ENCODE peak calls at places on chromosome 10, in seven cellular contexts. One of them, this sample, is unnamed.

GRCh38 chr10:98262571-98262970 is 5.4 kb downstream of the LOXL4 start:
- DNase-seq in WTC11: peak; percentile 66
- DNase-seq in neural progenitor cell: no peak
- DNase-seq in uterus: no peak
- DNase-seq in GM12865: peak; percentile 56
- DNase-seq in colonic mucosa: no peak
- DNase-seq in BE2C: peak; percentile 33
- DNase-seq in this sample: no peak

GRCh38 chr10:47331491-47331890 is 9.2 kb downstream of the GDF2 start:
- DNase-seq in neural progenitor cell: no peak
- DNase-seq in BE2C: no peak
- DNase-seq in uterus: no peak
- DNase-seq in WTC11: no peak
- DNase-seq in GM12865: no peak
- DNase-seq in colonic mucosa: no peak
- DNase-seq in this sample: no peak

GRCh38 chr10:101464518-101465085 is 110.6 kb downstream of the BTRC start:
- DNase-seq in neural progenitor cell: peak; percentile 47
- DNase-seq in BE2C: peak; percentile 10
- DNase-seq in GM12865: no peak
- DNase-seq in WTC11: no peak
- DNase-seq in uterus: no peak
- DNase-seq in colonic mucosa: no peak
- DNase-seq in this sample: no peak

GRCh38 chr10:55793024-55793423 is 568.0 kb downstream of the ZWINT start:
- DNase-seq in neural progenitor cell: no peak
- DNase-seq in GM12865: no peak
- DNase-seq in BE2C: no peak
- DNase-seq in WTC11: no peak
- DNase-seq in uterus: no peak
- DNase-seq in colonic mucosa: no peak
- DNase-seq in this sample: no peak

GRCh38 chr10:2851544-2851943 is 215.8 kb upstream of the PFKP start:
- DNase-seq in colonic mucosa: no peak
- DNase-seq in GM12865: no peak
- DNase-seq in WTC11: no peak
- DNase-seq in neural progenitor cell: no peak
- DNase-seq in uterus: no peak
- DNase-seq in BE2C: no peak
- DNase-seq in this sample: no peak

GRCh38 chr10:89389254-89389653 is 3.2 kb upstream of the IFIT1 start:
- DNase-seq in neural progenitor cell: peak; percentile 11
- DNase-seq in GM12865: peak; percentile 58
- DNase-seq in WTC11: no peak
- DNase-seq in uterus: no peak
- DNase-seq in BE2C: no peak
- DNase-seq in colonic mucosa: no peak
- DNase-seq in this sample: no peak

GRCh38 chr10:86900955-86901354 is 56.5 kb downstream of the MMRN2 start:
- DNase-seq in neural progenitor cell: no peak
- DNase-seq in WTC11: no peak
- DNase-seq in GM12865: no peak
- DNase-seq in colonic mucosa: peak; percentile 44
- DNase-seq in BE2C: no peak
- DNase-seq in uterus: peak; percentile 57
- DNase-seq in this sample: no peak

GRCh38 chr10:14025790-14026189 is 304.9 kb downstream of the FRMD4A start:
- DNase-seq in GM12865: no peak
- DNase-seq in WTC11: no peak
- DNase-seq in neural progenitor cell: no peak
- DNase-seq in colonic mucosa: no peak
- DNase-seq in uterus: no peak
- DNase-seq in BE2C: no peak
- DNase-seq in this sample: no peak

GRCh38 chr10:116654816-116655215 is 34.1 kb downstream of the PNLIPRP2 start:
- DNase-seq in uterus: no peak
- DNase-seq in neural progenitor cell: peak; percentile 32
- DNase-seq in WTC11: peak; percentile 32
- DNase-seq in GM12865: peak; percentile 7
- DNase-seq in colonic mucosa: no peak
- DNase-seq in BE2C: no peak
- DNase-seq in this sample: no peak

GRCh38 chr10:60351191-60351853 is 38.4 kb downstream of the ANK3 start:
- DNase-seq in BE2C: no peak
- DNase-seq in WTC11: no peak
- DNase-seq in colonic mucosa: no peak
- DNase-seq in GM12865: peak; percentile 75
- DNase-seq in neural progenitor cell: no peak
- DNase-seq in uterus: no peak
- DNase-seq in this sample: no peak

GRCh38 chr10:35232509-35232908 is 103.8 kb upstream of the CCNY start:
- DNase-seq in uterus: no peak
- DNase-seq in GM12865: no peak
- DNase-seq in BE2C: no peak
- DNase-seq in neural progenitor cell: no peak
- DNase-seq in WTC11: no peak
- DNase-seq in colonic mucosa: no peak
- DNase-seq in this sample: no peak

GRCh38 chr10:112221545-112221944 is 38.0 kb upstream of the GPAM start:
- DNase-seq in BE2C: no peak
- DNase-seq in GM12865: no peak
- DNase-seq in WTC11: no peak
- DNase-seq in neural progenitor cell: no peak
- DNase-seq in colonic mucosa: no peak
- DNase-seq in uterus: no peak
- DNase-seq in this sample: no peak

GRCh38 chr10:65358565-65358964 is 1567.3 kb upstream of the LRRTM3 start:
- DNase-seq in uterus: no peak
- DNase-seq in WTC11: peak; percentile 35
- DNase-seq in BE2C: peak; percentile 50
- DNase-seq in neural progenitor cell: peak; percentile 31
- DNase-seq in colonic mucosa: no peak
- DNase-seq in GM12865: peak; percentile 18
- DNase-seq in this sample: peak; percentile 12

GRCh38 chr10:6748981-6749630 is 169.0 kb upstream of the PRKCQ start:
- DNase-seq in WTC11: no peak
- DNase-seq in GM12865: no peak
- DNase-seq in neural progenitor cell: no peak
- DNase-seq in uterus: no peak
- DNase-seq in colonic mucosa: no peak
- DNase-seq in BE2C: no peak
- DNase-seq in this sample: no peak

DNA sequence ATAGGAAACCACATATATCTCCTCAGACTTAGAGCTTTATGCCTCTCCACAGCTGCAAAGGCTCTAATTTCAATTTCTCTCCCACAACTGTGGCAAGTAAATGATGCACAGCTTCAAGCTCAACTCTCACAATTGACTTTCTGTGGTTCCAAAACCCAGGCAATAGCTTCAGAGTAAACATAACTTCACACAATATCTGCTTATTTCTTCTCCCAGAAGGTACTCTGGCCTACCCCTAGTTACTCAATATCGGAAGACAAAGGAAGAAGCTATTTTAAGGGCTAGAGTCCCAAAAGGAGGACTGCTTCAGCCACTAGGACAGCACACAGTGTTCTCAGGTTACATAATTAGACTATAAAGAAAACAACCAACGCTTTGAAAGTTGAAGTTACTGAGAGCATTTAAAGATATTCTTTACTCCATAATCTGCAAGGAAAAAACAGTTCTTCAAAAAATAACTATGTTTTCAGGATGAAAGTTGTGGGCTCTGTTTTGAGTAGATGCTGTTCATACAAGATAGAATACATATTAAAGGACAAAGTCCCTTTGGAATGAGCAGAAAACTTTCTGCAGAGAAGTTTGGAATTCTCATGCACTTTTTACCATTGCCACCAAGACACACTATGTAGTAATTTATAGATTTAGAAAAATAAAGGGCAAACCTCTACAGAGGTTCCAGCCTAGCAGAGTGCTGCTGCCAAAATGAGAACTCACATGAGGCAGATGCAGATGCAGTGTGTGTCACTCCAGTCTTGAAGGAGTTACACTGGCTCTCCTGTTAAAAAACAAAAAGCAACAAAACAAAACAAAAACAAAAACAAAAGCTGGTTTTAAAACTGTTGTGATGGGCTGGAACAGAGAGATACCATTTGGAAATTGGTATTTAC is 81.8 kb downstream of the NT5C2 start:
- DNase-seq in BE2C: no peak
- DNase-seq in neural progenitor cell: peak; percentile 20
- DNase-seq in WTC11: no peak
- DNase-seq in GM12865: peak; percentile 86
- DNase-seq in uterus: no peak
- DNase-seq in colonic mucosa: no peak
- DNase-seq in this sample: no peak
- TF ChIP-seq CTCF in BE2C: no peak
- TF ChIP-seq CTCF in neural progenitor cell: no peak
- TF ChIP-seq CTCF in WTC11: no peak
- TF ChIP-seq CTCF in GM12865: no peak
- TF ChIP-seq CTCF in uterus: peak; percentile 29
- TF ChIP-seq CTCF in colonic mucosa: no peak
- TF ChIP-seq CTCF in this sample: no peak

GRCh38 chr10:5666324-5667220 is at the start of gene ASB13:
- DNase-seq in GM12865: peak; percentile 22
- DNase-seq in colonic mucosa: peak; percentile 88
- DNase-seq in WTC11: peak; percentile 75
- DNase-seq in BE2C: peak; percentile 79
- DNase-seq in uterus: peak; percentile 71
- DNase-seq in neural progenitor cell: peak; percentile 89
- DNase-seq in this sample: peak; percentile 74
- TF ChIP-seq CTCF in GM12865: no peak
- TF ChIP-seq CTCF in colonic mucosa: no peak
- TF ChIP-seq CTCF in WTC11: no peak
- TF ChIP-seq CTCF in BE2C: no peak
- TF ChIP-seq CTCF in uterus: no peak
- TF ChIP-seq CTCF in neural progenitor cell: peak; percentile 24
- TF ChIP-seq CTCF in this sample: no peak

GRCh38 chr10:282294-283139 is 147.3 kb downstream of the ZMYND11 start:
- DNase-seq in WTC11: no peak
- DNase-seq in GM12865: peak; percentile 41
- DNase-seq in uterus: no peak
- DNase-seq in colonic mucosa: no peak
- DNase-seq in neural progenitor cell: no peak
- DNase-seq in BE2C: no peak
- DNase-seq in this sample: no peak

GRCh38 chr10:277963-278362 is 142.7 kb downstream of the ZMYND11 start:
- DNase-seq in colonic mucosa: no peak
- DNase-seq in BE2C: no peak
- DNase-seq in uterus: no peak
- DNase-seq in neural progenitor cell: no peak
- DNase-seq in WTC11: no peak
- DNase-seq in GM12865: no peak
- DNase-seq in this sample: no peak

GRCh38 chr10:279232-279631 is 144.0 kb downstream of the ZMYND11 start:
- DNase-seq in BE2C: no peak
- DNase-seq in GM12865: no peak
- DNase-seq in colonic mucosa: no peak
- DNase-seq in WTC11: no peak
- DNase-seq in neural progenitor cell: no peak
- DNase-seq in uterus: no peak
- DNase-seq in this sample: no peak

GRCh38 chr10:278707-279106 is 143.5 kb downstream of the ZMYND11 start:
- DNase-seq in uterus: no peak
- DNase-seq in WTC11: no peak
- DNase-seq in colonic mucosa: no peak
- DNase-seq in neural progenitor cell: no peak
- DNase-seq in GM12865: no peak
- DNase-seq in BE2C: no peak
- DNase-seq in this sample: no peak

GRCh38 chr10:279655-280054 is 144.4 kb downstream of the ZMYND11 start:
- DNase-seq in colonic mucosa: no peak
- DNase-seq in uterus: no peak
- DNase-seq in GM12865: no peak
- DNase-seq in WTC11: peak; percentile 44
- DNase-seq in BE2C: no peak
- DNase-seq in neural progenitor cell: no peak
- DNase-seq in this sample: no peak
- TF ChIP-seq CTCF in colonic mucosa: no peak
- TF ChIP-seq CTCF in uterus: no peak
- TF ChIP-seq CTCF in GM12865: no peak
- TF ChIP-seq CTCF in WTC11: no peak
- TF ChIP-seq CTCF in BE2C: peak; percentile 3
- TF ChIP-seq CTCF in neural progenitor cell: peak; percentile 40
- TF ChIP-seq CTCF in this sample: no peak

GRCh38 chr10:11162828-11163599 is 145.3 kb downstream of the CELF2 start:
- DNase-seq in WTC11: no peak
- DNase-seq in GM12865: peak; percentile 96
- DNase-seq in colonic mucosa: peak; percentile 61
- DNase-seq in uterus: no peak
- DNase-seq in BE2C: no peak
- DNase-seq in neural progenitor cell: no peak
- DNase-seq in this sample: no peak
- TF ChIP-seq CTCF in WTC11: no peak
- TF ChIP-seq CTCF in GM12865: no peak
- TF ChIP-seq CTCF in colonic mucosa: no peak
- TF ChIP-seq CTCF in uterus: no peak
- TF ChIP-seq CTCF in BE2C: no peak
- TF ChIP-seq CTCF in neural progenitor cell: no peak
- TF ChIP-seq CTCF in this sample: no peak

GRCh38 chr10:15166325-15166724 is 2.2 kb downstream of the NMT2 start:
- DNase-seq in uterus: no peak
- DNase-seq in colonic mucosa: no peak
- DNase-seq in GM12865: no peak
- DNase-seq in neural progenitor cell: peak; percentile 5
- DNase-seq in WTC11: no peak
- DNase-seq in BE2C: no peak
- DNase-seq in this sample: no peak

GRCh38 chr10:15169555-15170407 is 1.3 kb upstream of the NMT2 start:
- DNase-seq in GM12865: peak; percentile 41
- DNase-seq in WTC11: no peak
- DNase-seq in BE2C: no peak
- DNase-seq in colonic mucosa: no peak
- DNase-seq in uterus: no peak
- DNase-seq in neural progenitor cell: peak; percentile 7
- DNase-seq in this sample: no peak

GRCh38 chr10:15167411-15168295 is 840 bp downstream of the NMT2 start:
- DNase-seq in neural progenitor cell: peak; percentile 89
- DNase-seq in uterus: peak; percentile 65
- DNase-seq in WTC11: peak; percentile 72
- DNase-seq in GM12865: peak; percentile 70
- DNase-seq in BE2C: peak; percentile 74
- DNase-seq in colonic mucosa: peak; percentile 57
- DNase-seq in this sample: peak; percentile 81

GRCh38 chr10:15168781-15169554 is 475 bp upstream of the NMT2 start:
- DNase-seq in GM12865: peak; percentile 98
- DNase-seq in BE2C: peak; percentile 97
- DNase-seq in neural progenitor cell: peak; percentile 97
- DNase-seq in colonic mucosa: peak; percentile 98
- DNase-seq in uterus: peak; percentile 94
- DNase-seq in WTC11: peak; percentile 95
- DNase-seq in this sample: peak; percentile 99

DNA sequence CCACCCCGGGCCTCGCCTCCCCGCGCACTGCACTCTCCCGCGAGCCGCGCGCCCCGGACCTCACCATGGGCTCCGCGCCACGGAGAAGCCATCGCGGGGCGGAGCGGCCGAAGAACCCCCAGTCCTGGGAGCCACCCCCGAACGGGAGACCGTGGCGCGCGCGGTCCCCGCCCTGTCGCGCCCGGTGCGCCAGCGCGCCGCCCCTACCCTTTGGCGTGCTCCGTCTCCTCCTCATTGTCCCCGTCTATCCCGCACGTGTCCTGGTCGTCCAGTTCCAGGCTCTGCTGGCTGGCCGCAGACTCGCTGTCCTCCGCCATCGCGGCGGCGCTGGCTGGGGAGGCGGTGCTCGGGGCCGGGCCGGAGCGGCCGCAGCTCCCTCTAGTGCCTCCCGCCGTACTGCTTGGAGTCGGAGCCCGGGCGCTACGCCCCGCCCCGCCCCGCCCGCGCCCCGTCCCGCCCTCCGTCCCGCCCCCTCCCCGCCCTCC is at the start of gene NMT2:
- DNase-seq in colonic mucosa: peak; percentile 87
- DNase-seq in GM12865: no peak
- DNase-seq in uterus: peak; percentile 87
- DNase-seq in WTC11: peak; percentile 87
- DNase-seq in BE2C: peak; percentile 90
- DNase-seq in neural progenitor cell: peak; percentile 97
- DNase-seq in this sample: no peak
- TF ChIP-seq CTCF in colonic mucosa: no peak
- TF ChIP-seq CTCF in GM12865: peak; percentile 49
- TF ChIP-seq CTCF in uterus: peak; percentile 76
- TF ChIP-seq CTCF in WTC11: no peak
- TF ChIP-seq CTCF in BE2C: peak; percentile 17
- TF ChIP-seq CTCF in neural progenitor cell: peak; percentile 35
- TF ChIP-seq CTCF in this sample: no peak

This sample was measured in nephron progenitor cell.